ENCODE peak calls at places on chromosomes 7 and 10, in four cellular contexts. One of them, this sample, is unnamed.

GRCh38 chr7:35630573-35630972 is 64.4 kb downstream of the HERPUD2 start:
- DNase-seq in colonic mucosa: no peak
- DNase-seq in ascending aorta: no peak
- DNase-seq in Calu3: no peak
- DNase-seq in this sample: no peak

GRCh38 chr10:23358357-23358756 is 13.8 kb upstream of the C10orf67 start:
- DNase-seq in ascending aorta: no peak
- DNase-seq in colonic mucosa: no peak
- DNase-seq in Calu3: no peak
- DNase-seq in this sample: no peak

GRCh38 chr7:79664884-79665676 is 211.6 kb upstream of the MAGI2 start:
- DNase-seq in colonic mucosa: no peak
- DNase-seq in Calu3: no peak
- DNase-seq in ascending aorta: no peak
- DNase-seq in this sample: no peak

GRCh38 chr7:55128693-55129394 is 110.0 kb downstream of the EGFR start:
- DNase-seq in Calu3: no peak
- DNase-seq in colonic mucosa: no peak
- DNase-seq in ascending aorta: no peak
- DNase-seq in this sample: no peak

GRCh38 chr7:21256310-21256877 is 171.5 kb upstream of the SP4 start:
- DNase-seq in Calu3: peak; percentile 47
- DNase-seq in colonic mucosa: peak; percentile 19
- DNase-seq in ascending aorta: no peak
- DNase-seq in this sample: peak; percentile 7

GRCh38 chr7:64959072-64959747 is 31.6 kb downstream of the ZNF117 start:
- DNase-seq in colonic mucosa: no peak
- DNase-seq in Calu3: no peak
- DNase-seq in ascending aorta: no peak
- DNase-seq in this sample: no peak

GRCh38 chr7:96596120-96596826 is 113.4 kb downstream of the SEM1 start:
- DNase-seq in Calu3: no peak
- DNase-seq in ascending aorta: no peak
- DNase-seq in colonic mucosa: no peak
- DNase-seq in this sample: no peak

GRCh38 chr7:128687131-128687530 is 15.0 kb downstream of the GARIN1A start:
- DNase-seq in colonic mucosa: no peak
- DNase-seq in Calu3: no peak
- DNase-seq in ascending aorta: no peak
- DNase-seq in this sample: no peak

GRCh38 chr10:111113961-111114830 is 37.4 kb downstream of the ADRA2A start:
- DNase-seq in colonic mucosa: no peak
- DNase-seq in Calu3: no peak
- DNase-seq in ascending aorta: no peak
- DNase-seq in this sample: no peak

GRCh38 chr10:126351021-126351420 is 37.3 kb downstream of the ADAM12 start:
- DNase-seq in colonic mucosa: no peak
- DNase-seq in Calu3: no peak
- DNase-seq in ascending aorta: no peak
- DNase-seq in this sample: no peak

GRCh38 chr7:103551006-103551405 is 105.0 kb upstream of the SLC26A5 start:
- DNase-seq in colonic mucosa: no peak
- DNase-seq in ascending aorta: no peak
- DNase-seq in Calu3: no peak
- DNase-seq in this sample: no peak

GRCh38 chr10:75982611-75983369 is 551.4 kb downstream of the LRMDA start:
- DNase-seq in ascending aorta: no peak
- DNase-seq in colonic mucosa: no peak
- DNase-seq in Calu3: no peak
- DNase-seq in this sample: no peak

GRCh38 chr7:28328822-28329615 is 83.3 kb upstream of the CREB5 start:
- DNase-seq in Calu3: no peak
- DNase-seq in ascending aorta: no peak
- DNase-seq in colonic mucosa: no peak
- DNase-seq in this sample: no peak

GRCh38 chr7:149081914-149082313 is 8.6 kb downstream of the ZNF786 start:
- DNase-seq in colonic mucosa: no peak
- DNase-seq in Calu3: no peak
- DNase-seq in ascending aorta: no peak
- DNase-seq in this sample: no peak

GRCh38 chr7:108263364-108263951 is 133.3 kb upstream of the LAMB4 start:
- DNase-seq in Calu3: no peak
- DNase-seq in ascending aorta: no peak
- DNase-seq in colonic mucosa: peak; percentile 42
- DNase-seq in this sample: no peak

GRCh38 chr10:62393237-62393636 is 19.1 kb downstream of the ZNF365 start:
- DNase-seq in ascending aorta: no peak
- DNase-seq in Calu3: no peak
- DNase-seq in colonic mucosa: no peak
- DNase-seq in this sample: no peak

GRCh38 chr10:15719899-15720634 is at the start of gene ITGA8:
- DNase-seq in ascending aorta: peak; percentile 84
- DNase-seq in colonic mucosa: peak; percentile 23
- DNase-seq in Calu3: no peak
- DNase-seq in this sample: no peak
- TF ChIP-seq CTCF in ascending aorta: peak; percentile 62
- TF ChIP-seq CTCF in colonic mucosa: no peak
- TF ChIP-seq CTCF in Calu3: no peak
- TF ChIP-seq CTCF in this sample: no peak

GRCh38 chr10:86402283-86402931 is 35.8 kb upstream of the GRID1 start:
- DNase-seq in ascending aorta: peak; percentile 69
- DNase-seq in Calu3: no peak
- DNase-seq in colonic mucosa: no peak
- DNase-seq in this sample: no peak

GRCh38 chr10:86399879-86400704 is 33.5 kb upstream of the GRID1 start:
- DNase-seq in Calu3: peak; percentile 94
- DNase-seq in colonic mucosa: peak; percentile 98
- DNase-seq in ascending aorta: peak; percentile 97
- DNase-seq in this sample: peak; percentile 92

GRCh38 chr10:86401588-86402282 is 35.1 kb upstream of the GRID1 start:
- DNase-seq in Calu3: no peak
- DNase-seq in colonic mucosa: no peak
- DNase-seq in ascending aorta: peak; percentile 66
- DNase-seq in this sample: peak; percentile 13

GRCh38 chr10:86399514-86399878 is 32.9 kb upstream of the GRID1 start:
- DNase-seq in Calu3: no peak
- DNase-seq in colonic mucosa: no peak
- DNase-seq in ascending aorta: no peak
- DNase-seq in this sample: no peak

GRCh38 chr10:86400705-86401587 is 34.4 kb upstream of the GRID1 start:
- DNase-seq in ascending aorta: peak; percentile 84
- DNase-seq in Calu3: peak; percentile 47
- DNase-seq in colonic mucosa: peak; percentile 52
- DNase-seq in this sample: peak; percentile 62
- TF ChIP-seq CTCF in ascending aorta: no peak
- TF ChIP-seq CTCF in Calu3: no peak
- TF ChIP-seq CTCF in colonic mucosa: no peak
- TF ChIP-seq CTCF in this sample: no peak

DNA sequence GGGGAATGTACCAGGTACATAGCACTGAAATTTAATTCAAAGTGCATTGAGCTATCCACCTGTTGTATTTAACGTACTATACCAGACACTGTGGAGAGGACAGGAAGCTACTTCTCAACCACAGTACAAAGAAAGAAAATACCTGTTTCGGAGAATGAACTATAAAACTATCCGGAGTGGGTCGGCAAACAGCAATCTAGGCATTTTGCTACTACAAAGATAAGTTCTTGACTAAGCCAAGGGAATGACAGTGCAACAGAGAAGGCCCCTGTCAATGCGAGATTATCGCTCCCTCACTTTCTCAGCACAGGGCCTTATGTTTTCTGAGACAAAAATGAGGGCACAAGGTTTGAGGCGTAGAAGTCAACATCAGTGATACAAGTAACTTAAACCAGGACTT is 27.4 kb downstream of the SFMBT2 start:
- DNase-seq in Calu3: no peak
- DNase-seq in ascending aorta: no peak
- DNase-seq in colonic mucosa: no peak
- DNase-seq in this sample: no peak
- TF ChIP-seq CTCF in Calu3: no peak
- TF ChIP-seq CTCF in ascending aorta: no peak
- TF ChIP-seq CTCF in colonic mucosa: no peak
- TF ChIP-seq CTCF in this sample: no peak

GRCh38 chr7:43674559-43675436 is 54.5 kb downstream of the COA1 start:
- DNase-seq in ascending aorta: no peak
- DNase-seq in colonic mucosa: no peak
- DNase-seq in Calu3: peak; percentile 40
- DNase-seq in this sample: no peak

GRCh38 chr7:43680736-43681135 is 48.6 kb downstream of the COA1 start:
- DNase-seq in Calu3: no peak
- DNase-seq in ascending aorta: no peak
- DNase-seq in colonic mucosa: no peak
- DNase-seq in this sample: no peak

GRCh38 chr7:43677864-43678263 is 51.5 kb downstream of the COA1 start:
- DNase-seq in Calu3: no peak
- DNase-seq in ascending aorta: no peak
- DNase-seq in colonic mucosa: no peak
- DNase-seq in this sample: no peak

GRCh38 chr7:43679210-43680068 is 49.9 kb downstream of the COA1 start:
- DNase-seq in Calu3: no peak
- DNase-seq in colonic mucosa: no peak
- DNase-seq in ascending aorta: no peak
- DNase-seq in this sample: no peak

GRCh38 chr7:43678315-43678714 is 51.0 kb downstream of the COA1 start:
- DNase-seq in Calu3: no peak
- DNase-seq in colonic mucosa: no peak
- DNase-seq in ascending aorta: no peak
- DNase-seq in this sample: no peak
- TF ChIP-seq CTCF in Calu3: no peak
- TF ChIP-seq CTCF in colonic mucosa: no peak
- TF ChIP-seq CTCF in ascending aorta: no peak
- TF ChIP-seq CTCF in this sample: no peak

GRCh38 chr10:13590886-13591285 is 4.1 kb downstream of the PRPF18 start:
- DNase-seq in colonic mucosa: no peak
- DNase-seq in ascending aorta: no peak
- DNase-seq in Calu3: no peak
- DNase-seq in this sample: no peak

GRCh38 chr10:13586676-13587355 is at the start of gene PRPF18:
- DNase-seq in ascending aorta: peak; percentile 96
- DNase-seq in Calu3: peak; percentile 95
- DNase-seq in colonic mucosa: peak; percentile 94
- DNase-seq in this sample: peak; percentile 95

GRCh38 chr10:13587367-13587766 is 602 bp downstream of the PRPF18 start:
- DNase-seq in Calu3: peak; percentile 10
- DNase-seq in ascending aorta: no peak
- DNase-seq in colonic mucosa: peak; percentile 19
- DNase-seq in this sample: no peak

GRCh38 chr10:13592306-13592705 is 5.5 kb downstream of the PRPF18 start:
- DNase-seq in colonic mucosa: no peak
- DNase-seq in Calu3: no peak
- DNase-seq in ascending aorta: no peak
- DNase-seq in this sample: no peak

DNA sequence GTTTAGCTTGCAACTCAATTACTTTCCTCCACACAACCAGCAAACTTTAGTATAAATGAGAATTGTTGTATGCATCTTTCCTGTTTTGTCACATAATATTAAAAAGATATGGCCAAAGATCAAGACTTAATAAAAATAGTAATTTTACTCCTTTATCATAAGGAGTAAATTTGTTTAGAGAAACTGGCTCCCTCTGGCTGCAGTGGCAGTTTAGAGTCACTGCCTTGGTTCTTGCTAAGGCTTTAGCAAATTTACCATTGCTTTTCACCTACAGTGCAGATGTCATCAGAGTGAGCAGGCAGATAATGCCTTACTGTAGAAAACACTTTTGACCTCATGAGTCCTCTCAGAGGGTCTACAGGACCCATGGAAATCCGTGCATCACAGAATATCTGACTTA is 2.6 kb downstream of the PRPF18 start:
- DNase-seq in colonic mucosa: no peak
- DNase-seq in ascending aorta: no peak
- DNase-seq in Calu3: no peak
- DNase-seq in this sample: no peak
- TF ChIP-seq CTCF in colonic mucosa: no peak
- TF ChIP-seq CTCF in ascending aorta: no peak
- TF ChIP-seq CTCF in Calu3: no peak
- TF ChIP-seq CTCF in this sample: no peak

DNA sequence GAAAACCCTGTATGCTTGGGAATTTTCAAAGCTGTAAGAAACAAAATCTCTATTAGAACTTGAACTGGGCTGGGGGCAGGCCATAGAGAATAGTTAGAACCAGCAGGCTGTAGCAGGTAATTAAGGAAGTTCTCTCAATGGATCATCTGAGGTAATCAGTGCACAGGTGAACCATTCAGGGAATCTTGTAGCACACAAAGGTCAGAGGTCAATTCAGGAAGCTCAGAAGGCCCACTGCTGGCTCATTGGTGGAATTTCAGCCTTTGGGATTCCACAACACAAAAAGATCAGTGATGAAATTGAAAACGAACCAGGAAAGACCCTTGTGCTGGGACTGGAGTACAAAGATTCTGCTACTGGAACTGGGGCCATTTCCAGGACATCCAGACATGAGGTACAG is 82.0 kb downstream of the TMEM168 start:
- DNase-seq in Calu3: no peak
- DNase-seq in ascending aorta: no peak
- DNase-seq in colonic mucosa: no peak
- DNase-seq in this sample: no peak
- TF ChIP-seq CTCF in Calu3: no peak
- TF ChIP-seq CTCF in ascending aorta: no peak
- TF ChIP-seq CTCF in colonic mucosa: no peak
- TF ChIP-seq CTCF in this sample: no peak

This sample was measured in CD4-positive, alpha-beta T cell.